ENCODE peak calls at places on chromosomes 2 and 18, in six cellular contexts. One of them, this sample, is unnamed.

GRCh38 chr2:234496442-234496834 is 443 bp downstream of the ARL4C start:
- DNase-seq in KBM-7: no peak
- DNase-seq in skeletal muscle cell: no peak
- DNase-seq in choroid plexus epithelial cell: peak; percentile 43
- DNase-seq in T-helper 1 cell: peak; percentile 15
- DNase-seq in colonic mucosa: peak; percentile 31
- DNase-seq in this sample: no peak

GRCh38 chr18:354003-354402 is 86.2 kb upstream of the THOC1 start:
- DNase-seq in KBM-7: no peak
- DNase-seq in skeletal muscle cell: no peak
- DNase-seq in choroid plexus epithelial cell: no peak
- DNase-seq in T-helper 1 cell: no peak
- DNase-seq in colonic mucosa: no peak
- DNase-seq in this sample: no peak

GRCh38 chr18:50286391-50287027 is 983 bp downstream of the CXXC1 start:
- DNase-seq in KBM-7: no peak
- DNase-seq in skeletal muscle cell: no peak
- DNase-seq in choroid plexus epithelial cell: peak; percentile 27
- DNase-seq in T-helper 1 cell: no peak
- DNase-seq in colonic mucosa: peak; percentile 83
- DNase-seq in this sample: no peak

GRCh38 chr2:172693037-172693436 is 42.6 kb upstream of the RAPGEF4 start:
- DNase-seq in KBM-7: peak; percentile 58
- DNase-seq in skeletal muscle cell: peak; percentile 98
- DNase-seq in choroid plexus epithelial cell: peak; percentile 97
- DNase-seq in T-helper 1 cell: no peak
- DNase-seq in colonic mucosa: peak; percentile 81
- DNase-seq in this sample: peak; percentile 32

GRCh38 chr2:60515751-60516226 is 37.7 kb downstream of the BCL11A start:
- DNase-seq in KBM-7: peak; percentile 74
- DNase-seq in skeletal muscle cell: peak; percentile 92
- DNase-seq in choroid plexus epithelial cell: peak; percentile 95
- DNase-seq in T-helper 1 cell: no peak
- DNase-seq in colonic mucosa: no peak
- DNase-seq in this sample: no peak

GRCh38 chr2:225041210-225041870 is 928 bp downstream of the DOCK10 start:
- DNase-seq in KBM-7: peak; percentile 67
- DNase-seq in skeletal muscle cell: no peak
- DNase-seq in choroid plexus epithelial cell: peak; percentile 66
- DNase-seq in T-helper 1 cell: peak; percentile 42
- DNase-seq in colonic mucosa: peak; percentile 63
- DNase-seq in this sample: no peak

GRCh38 chr18:74963820-74964446 is 245.0 kb downstream of the PTGR3 start:
- DNase-seq in KBM-7: peak; percentile 36
- DNase-seq in skeletal muscle cell: peak; percentile 16
- DNase-seq in choroid plexus epithelial cell: peak; percentile 82
- DNase-seq in T-helper 1 cell: no peak
- DNase-seq in colonic mucosa: peak; percentile 33
- DNase-seq in this sample: peak; percentile 37

GRCh38 chr2:191302459-191303155 is 57.4 kb downstream of the MYO1B start:
- DNase-seq in KBM-7: peak; percentile 52
- DNase-seq in skeletal muscle cell: no peak
- DNase-seq in choroid plexus epithelial cell: peak; percentile 50
- DNase-seq in T-helper 1 cell: no peak
- DNase-seq in colonic mucosa: no peak
- DNase-seq in this sample: no peak

GRCh38 chr18:61333271-61333745 is at the start of gene CDH20:
- DNase-seq in KBM-7: no peak
- DNase-seq in skeletal muscle cell: no peak
- DNase-seq in choroid plexus epithelial cell: no peak
- DNase-seq in T-helper 1 cell: no peak
- DNase-seq in colonic mucosa: no peak
- DNase-seq in this sample: no peak

GRCh38 chr18:26468931-26469340 is 79.4 kb downstream of the KCTD1 start:
- DNase-seq in KBM-7: peak; percentile 30
- DNase-seq in skeletal muscle cell: no peak
- DNase-seq in choroid plexus epithelial cell: peak; percentile 33
- DNase-seq in T-helper 1 cell: no peak
- DNase-seq in colonic mucosa: no peak
- DNase-seq in this sample: no peak

GRCh38 chr2:97714084-97714949 is 941 bp downstream of the ZAP70 start:
- DNase-seq in KBM-7: no peak
- DNase-seq in skeletal muscle cell: no peak
- DNase-seq in choroid plexus epithelial cell: no peak
- DNase-seq in T-helper 1 cell: no peak
- DNase-seq in colonic mucosa: no peak
- DNase-seq in this sample: no peak

GRCh38 chr2:54966165-54966819 is 84.0 kb downstream of the RTN4 start:
- DNase-seq in KBM-7: no peak
- DNase-seq in skeletal muscle cell: no peak
- DNase-seq in choroid plexus epithelial cell: no peak
- DNase-seq in T-helper 1 cell: no peak
- DNase-seq in colonic mucosa: no peak
- DNase-seq in this sample: no peak

GRCh38 chr2:202758638-202759037 is 112.9 kb downstream of the ICA1L start:
- DNase-seq in KBM-7: no peak
- DNase-seq in skeletal muscle cell: no peak
- DNase-seq in choroid plexus epithelial cell: peak; percentile 21
- DNase-seq in T-helper 1 cell: no peak
- DNase-seq in colonic mucosa: no peak
- DNase-seq in this sample: no peak

GRCh38 chr18:22465859-22466602 is 48.3 kb upstream of the CTAGE1 start:
- DNase-seq in KBM-7: no peak
- DNase-seq in skeletal muscle cell: peak; percentile 82
- DNase-seq in choroid plexus epithelial cell: peak; percentile 97
- DNase-seq in T-helper 1 cell: no peak
- DNase-seq in colonic mucosa: no peak
- DNase-seq in this sample: peak; percentile 67

GRCh38 chr2:143843696-143844095 is 676.2 kb downstream of the ZEB2 start:
- DNase-seq in KBM-7: no peak
- DNase-seq in skeletal muscle cell: no peak
- DNase-seq in choroid plexus epithelial cell: no peak
- DNase-seq in T-helper 1 cell: no peak
- DNase-seq in colonic mucosa: no peak
- DNase-seq in this sample: no peak

GRCh38 chr18:27771571-27771970 is 405.4 kb downstream of the CDH2 start:
- DNase-seq in KBM-7: no peak
- DNase-seq in skeletal muscle cell: peak; percentile 7
- DNase-seq in choroid plexus epithelial cell: peak; percentile 23
- DNase-seq in T-helper 1 cell: no peak
- DNase-seq in colonic mucosa: no peak
- DNase-seq in this sample: no peak

GRCh38 chr2:170324640-170325046 is 146.7 kb downstream of the MYO3B start:
- DNase-seq in KBM-7: peak; percentile 53
- DNase-seq in skeletal muscle cell: no peak
- DNase-seq in choroid plexus epithelial cell: peak; percentile 70
- DNase-seq in T-helper 1 cell: no peak
- DNase-seq in colonic mucosa: peak; percentile 22
- DNase-seq in this sample: no peak

GRCh38 chr2:130246430-130246829 is 48.2 kb upstream of the TUBA3E start:
- DNase-seq in KBM-7: no peak
- DNase-seq in skeletal muscle cell: no peak
- DNase-seq in choroid plexus epithelial cell: no peak
- DNase-seq in T-helper 1 cell: no peak
- DNase-seq in colonic mucosa: no peak
- DNase-seq in this sample: no peak

GRCh38 chr2:127048969-127049897 is 57.7 kb downstream of the BIN1 start:
- DNase-seq in KBM-7: no peak
- DNase-seq in skeletal muscle cell: no peak
- DNase-seq in choroid plexus epithelial cell: no peak
- DNase-seq in T-helper 1 cell: no peak
- DNase-seq in colonic mucosa: peak; percentile 17
- DNase-seq in this sample: no peak

GRCh38 chr2:50515638-50516037 is 516.3 kb downstream of the NRXN1 start:
- DNase-seq in KBM-7: no peak
- DNase-seq in skeletal muscle cell: no peak
- DNase-seq in choroid plexus epithelial cell: no peak
- DNase-seq in T-helper 1 cell: no peak
- DNase-seq in colonic mucosa: no peak
- DNase-seq in this sample: no peak

GRCh38 chr2:188693111-188693510 is 281.1 kb upstream of the COL3A1 start:
- DNase-seq in KBM-7: no peak
- DNase-seq in skeletal muscle cell: no peak
- DNase-seq in choroid plexus epithelial cell: no peak
- DNase-seq in T-helper 1 cell: no peak
- DNase-seq in colonic mucosa: no peak
- DNase-seq in this sample: no peak

GRCh38 chr2:3651686-3652516 is 6.1 kb upstream of the ALLC start:
- DNase-seq in KBM-7: peak; percentile 17
- DNase-seq in skeletal muscle cell: no peak
- DNase-seq in choroid plexus epithelial cell: peak; percentile 56
- DNase-seq in T-helper 1 cell: peak; percentile 20
- DNase-seq in colonic mucosa: peak; percentile 54
- DNase-seq in this sample: peak; percentile 48

GRCh38 chr18:34510926-34511325 is 199.2 kb upstream of the DTNA start:
- DNase-seq in KBM-7: no peak
- DNase-seq in skeletal muscle cell: no peak
- DNase-seq in choroid plexus epithelial cell: no peak
- DNase-seq in T-helper 1 cell: no peak
- DNase-seq in colonic mucosa: no peak
- DNase-seq in this sample: no peak

GRCh38 chr2:33000986-33001385 is 54.2 kb downstream of the LTBP1 start:
- DNase-seq in KBM-7: no peak
- DNase-seq in skeletal muscle cell: no peak
- DNase-seq in choroid plexus epithelial cell: no peak
- DNase-seq in T-helper 1 cell: no peak
- DNase-seq in colonic mucosa: no peak
- DNase-seq in this sample: no peak

GRCh38 chr2:64975232-64975791 is 13.9 kb upstream of the SLC1A4 start:
- DNase-seq in KBM-7: no peak
- DNase-seq in skeletal muscle cell: no peak
- DNase-seq in choroid plexus epithelial cell: peak; percentile 57
- DNase-seq in T-helper 1 cell: no peak
- DNase-seq in colonic mucosa: no peak
- DNase-seq in this sample: peak; percentile 51

GRCh38 chr2:85949280-85949679 is 60.5 kb upstream of the ST3GAL5 start:
- DNase-seq in KBM-7: no peak
- DNase-seq in skeletal muscle cell: no peak
- DNase-seq in choroid plexus epithelial cell: peak; percentile 25
- DNase-seq in T-helper 1 cell: no peak
- DNase-seq in colonic mucosa: no peak
- DNase-seq in this sample: peak; percentile 89

GRCh38 chr18:34661464-34662087 is 48.5 kb upstream of the DTNA start:
- DNase-seq in KBM-7: peak; percentile 67
- DNase-seq in skeletal muscle cell: no peak
- DNase-seq in choroid plexus epithelial cell: peak; percentile 69
- DNase-seq in T-helper 1 cell: no peak
- DNase-seq in colonic mucosa: no peak
- DNase-seq in this sample: no peak

GRCh38 chr2:162385516-162385915 is 41.6 kb downstream of the GCA start:
- DNase-seq in KBM-7: no peak
- DNase-seq in skeletal muscle cell: no peak
- DNase-seq in choroid plexus epithelial cell: no peak
- DNase-seq in T-helper 1 cell: no peak
- DNase-seq in colonic mucosa: no peak
- DNase-seq in this sample: no peak

GRCh38 chr18:7720395-7720794 is 153.3 kb downstream of the PTPRM start:
- DNase-seq in KBM-7: no peak
- DNase-seq in skeletal muscle cell: no peak
- DNase-seq in choroid plexus epithelial cell: no peak
- DNase-seq in T-helper 1 cell: no peak
- DNase-seq in colonic mucosa: no peak
- DNase-seq in this sample: no peak

GRCh38 chr2:96498023-96498431 is 7.1 kb downstream of the NEURL3 start:
- DNase-seq in KBM-7: no peak
- DNase-seq in skeletal muscle cell: no peak
- DNase-seq in choroid plexus epithelial cell: no peak
- DNase-seq in T-helper 1 cell: no peak
- DNase-seq in colonic mucosa: no peak
- DNase-seq in this sample: no peak

GRCh38 chr2:124534015-124534414 is 508.9 kb downstream of the CNTNAP5 start:
- DNase-seq in KBM-7: no peak
- DNase-seq in skeletal muscle cell: no peak
- DNase-seq in choroid plexus epithelial cell: no peak
- DNase-seq in T-helper 1 cell: no peak
- DNase-seq in colonic mucosa: no peak
- DNase-seq in this sample: no peak

GRCh38 chr2:73110622-73111299 is 2.0 kb downstream of the RAB11FIP5 start:
- DNase-seq in KBM-7: no peak
- DNase-seq in skeletal muscle cell: no peak
- DNase-seq in choroid plexus epithelial cell: no peak
- DNase-seq in T-helper 1 cell: no peak
- DNase-seq in colonic mucosa: peak; percentile 51
- DNase-seq in this sample: no peak

GRCh38 chr2:226837334-226837733 is 1.5 kb downstream of the RHBDD1 start:
- DNase-seq in KBM-7: no peak
- DNase-seq in skeletal muscle cell: no peak
- DNase-seq in choroid plexus epithelial cell: no peak
- DNase-seq in T-helper 1 cell: no peak
- DNase-seq in colonic mucosa: no peak
- DNase-seq in this sample: no peak